ENCODE peak calls at places on chromosomes 13 and 19, in six cellular contexts. Q, S, T, W, Y and A are unnamed samples.

GRCh38 chr19:8585894-8586750 is 8.9 kb upstream of the MYO1F start:
- DNase-seq in S (peak), W (no peak), Y (no peak), Q (no peak), T (no peak), A (no peak)

GRCh38 chr13:112726018-112726767 is 36.4 kb downstream of the ATP11A start:
- DNase-seq in Y (no peak), W (no peak), Q (no peak), T (no peak), S (no peak), A (no peak)

GRCh38 chr19:16217671-16218464 is 20.2 kb downstream of the AP1M1 start:
- DNase-seq in Y (no peak), Q (no peak), S (no peak), T (no peak), W (no peak), A (no peak)

GRCh38 chr19:46932346-46932745 is 71.5 kb downstream of the ARHGAP35 start:
- DNase-seq in Q (no peak), T (no peak), S (no peak), W (no peak), Y (no peak), A (peak)

GRCh38 chr13:44734204-44734707 is 158.1 kb upstream of the TSC22D1 start:
- DNase-seq in W (no peak), Y (peak), Q (no peak), T (no peak), S (no peak), A (no peak)

GRCh38 chr13:41581884-41582547 is 124.7 kb downstream of the RGCC start:
- DNase-seq in W (no peak), Y (no peak), T (no peak), Q (no peak), S (no peak), A (no peak)

GRCh38 chr19:51138549-51138979 is 3.5 kb upstream of the SIGLEC7 start:
- DNase-seq in Q (no peak), W (no peak), S (no peak), T (no peak), Y (no peak), A (no peak)

GRCh38 chr19:55370305-55370988 is at the start of gene IL11:
- DNase-seq in Q (no peak), W (no peak), Y (no peak), S (no peak), T (no peak), A (no peak)

GRCh38 chr13:111850976-111851375 is 216.0 kb upstream of the SOX1 start:
- DNase-seq in Y (no peak), W (no peak), T (no peak), Q (no peak), S (no peak), A (no peak)

GRCh38 chr13:66358564-66358963 is 871.6 kb downstream of the PCDH9 start:
- DNase-seq in T (no peak), W (no peak), Y (no peak), S (no peak), Q (no peak), A (no peak)

GRCh38 chr13:51502206-51502651 is 49.4 kb upstream of the INTS6 start:
- DNase-seq in Q (no peak), W (no peak), S (no peak), T (no peak), Y (no peak), A (no peak)

GRCh38 chr19:1256646-1257474 is 8.5 kb downstream of the MIDN start:
- DNase-seq in Y (no peak), Q (no peak), S (no peak), W (no peak), T (no peak), A (no peak)

GRCh38 chr13:89454736-89455135 is 1783.6 kb downstream of the SLITRK5 start:
- DNase-seq in S (no peak), W (no peak), Y (no peak), T (no peak), Q (no peak), A (no peak)

GRCh38 chr13:94716016-94716415 is 3.7 kb upstream of the SOX21 start:
- DNase-seq in Q (no peak), T (no peak), W (no peak), S (no peak), Y (no peak), A (no peak)

GRCh38 chr19:35879068-35879467 is 10.7 kb downstream of the APLP1 start:
- DNase-seq in Y (no peak), T (no peak), S (no peak), W (no peak), Q (no peak), A (no peak)

GRCh38 chr13:31124225-31124624 is 37.5 kb downstream of the HSPH1 start:
- DNase-seq in W (no peak), S (no peak), T (no peak), Q (no peak), Y (no peak), A (no peak)

GRCh38 chr13:105255472-105255871 is 1280.0 kb downstream of the EFNB2 start:
- DNase-seq in Q (no peak), S (no peak), T (no peak), Y (no peak), W (no peak), A (no peak)

GRCh38 chr13:109790951-109791605 is 4.7 kb upstream of the IRS2 start:
- DNase-seq in W (no peak), Q (no peak), Y (peak), T (no peak), S (no peak), A (no peak)

GRCh38 chr13:43760257-43760656 is 26.5 kb downstream of the ENOX1 start:
- DNase-seq in Q (no peak), W (no peak), T (no peak), Y (no peak), S (no peak), A (no peak)

GRCh38 chr13:51697855-51698254 is 106.1 kb downstream of the DHRS12 start:
- DNase-seq in Y (no peak), Q (no peak), W (no peak), T (no peak), S (no peak), A (no peak)

GRCh38 chr13:49185264-49185663 is 34.9 kb upstream of the MLNR start:
- DNase-seq in T (no peak), Q (no peak), S (no peak), Y (no peak), W (no peak), A (no peak)

GRCh38 chr13:24878340-24878739 is 114.4 kb downstream of the RNF17 start:
- DNase-seq in Y (no peak), W (no peak), S (no peak), T (no peak), Q (no peak), A (no peak)

GRCh38 chr13:32639502-32640105 is 53.4 kb downstream of the PDS5B start:
- DNase-seq in Q (peak), S (no peak), Y (peak), T (no peak), W (peak), A (no peak)

GRCh38 chr13:96200810-96201209 is 110.9 kb downstream of the HS6ST3 start:
- DNase-seq in Y (no peak), W (no peak), Q (no peak), T (no peak), S (no peak), A (no peak)

GRCh38 chr19:32859591-32859990 is 10.0 kb downstream of the SLC7A9 start:
- DNase-seq in T (no peak), Q (no peak), Y (no peak), W (no peak), S (no peak), A (no peak)

GRCh38 chr19:28694812-28695211 is 518.1 kb downstream of the UQCRFS1 start:
- DNase-seq in S (no peak), Y (no peak), T (no peak), Q (no peak), W (no peak), A (no peak)

GRCh38 chr13:46172531-46172991 is 9.4 kb downstream of the LCP1 start:
- DNase-seq in S (no peak), Y (no peak), T (no peak), W (no peak), Q (peak), A (no peak)

GRCh38 chr13:24071423-24072075 is 89.0 kb upstream of the SPATA13 start:
- DNase-seq in T (peak), Q (no peak), W (no peak), S (no peak), Y (no peak), A (no peak)

GRCh38 chr19:34666958-34667265 is 10.0 kb downstream of the SCGB2B2 start:
- DNase-seq in W (no peak), T (no peak), S (no peak), Q (no peak), Y (no peak), A (no peak)

GRCh38 chr13:29435125-29435911 is 160.2 kb downstream of the SLC7A1 start:
- DNase-seq in W (peak), S (no peak), Y (no peak), Q (no peak), T (peak), A (no peak)

GRCh38 chr13:36673838-36674326 is at the start of gene SERTM1:
- DNase-seq in Q (no peak), W (peak), S (no peak), T (no peak), Y (no peak), A (no peak)

GRCh38 chr19:5585461-5586299 is 17.9 kb upstream of the TINCR start:
- DNase-seq in Q (peak), T (no peak), Y (peak), W (peak), S (no peak), A (no peak)